ENCODE peak calls at places on chromosomes 4 and X, in ten cellular contexts. One of them, this sample, is unnamed.

GRCh38 chrX:2325076-2325784 is 175.5 kb downstream of the DHRSX start:
- DNase-seq in AML-193: no peak
- DNase-seq in NCI-H460: peak
- DNase-seq in amniotic stem cell: no peak
- DNase-seq in HS-27A: no peak
- DNase-seq in neural crest cell: no peak
- DNase-seq in putamen: peak
- DNase-seq in T-helper 9 cell: peak
- DNase-seq in stimulated activated naive B cell treated with anti-CD40 and anti-IgM and Interleukin-4, amounts not matched to agents 10 μg/mL and 1 μg/mL and 100 μg/mL, for 72 hours: peak
- DNase-seq in heart left ventricle: peak
- DNase-seq in this sample: peak

GRCh38 chr4:19195696-19196095 is 1056.0 kb upstream of the SLIT2 start:
- DNase-seq in AML-193: no peak
- DNase-seq in NCI-H460: no peak
- DNase-seq in amniotic stem cell: no peak
- DNase-seq in HS-27A: no peak
- DNase-seq in neural crest cell: no peak
- DNase-seq in putamen: no peak
- DNase-seq in T-helper 9 cell: no peak
- DNase-seq in stimulated activated naive B cell treated with anti-CD40 and anti-IgM and Interleukin-4, amounts not matched to agents 10 μg/mL and 1 μg/mL and 100 μg/mL, for 72 hours: no peak
- DNase-seq in heart left ventricle: no peak
- DNase-seq in this sample: peak

GRCh38 chr4:53929311-53929710 is 135.1 kb downstream of the CHIC2 start:
- DNase-seq in AML-193: no peak
- DNase-seq in NCI-H460: no peak
- DNase-seq in amniotic stem cell: no peak
- DNase-seq in HS-27A: no peak
- DNase-seq in neural crest cell: no peak
- DNase-seq in putamen: no peak
- DNase-seq in T-helper 9 cell: no peak
- DNase-seq in stimulated activated naive B cell treated with anti-CD40 and anti-IgM and Interleukin-4, amounts not matched to agents 10 μg/mL and 1 μg/mL and 100 μg/mL, for 72 hours: no peak
- DNase-seq in heart left ventricle: no peak
- DNase-seq in this sample: no peak

GRCh38 chr4:578451-579443 is 2.7 kb upstream of the TMEM271 start:
- DNase-seq in AML-193: no peak
- DNase-seq in NCI-H460: no peak
- DNase-seq in amniotic stem cell: no peak
- DNase-seq in HS-27A: no peak
- DNase-seq in neural crest cell: no peak
- DNase-seq in putamen: no peak
- DNase-seq in T-helper 9 cell: no peak
- DNase-seq in stimulated activated naive B cell treated with anti-CD40 and anti-IgM and Interleukin-4, amounts not matched to agents 10 μg/mL and 1 μg/mL and 100 μg/mL, for 72 hours: no peak
- DNase-seq in heart left ventricle: no peak
- DNase-seq in this sample: no peak

GRCh38 chr4:131344761-131345160 is 1804.3 kb upstream of the PCDH10 start:
- DNase-seq in AML-193: no peak
- DNase-seq in NCI-H460: no peak
- DNase-seq in amniotic stem cell: no peak
- DNase-seq in HS-27A: no peak
- DNase-seq in neural crest cell: no peak
- DNase-seq in putamen: no peak
- DNase-seq in T-helper 9 cell: no peak
- DNase-seq in stimulated activated naive B cell treated with anti-CD40 and anti-IgM and Interleukin-4, amounts not matched to agents 10 μg/mL and 1 μg/mL and 100 μg/mL, for 72 hours: no peak
- DNase-seq in heart left ventricle: no peak
- DNase-seq in this sample: no peak

GRCh38 chrX:135396109-135396508 is 25.6 kb upstream of the SMIM10L2A start:
- DNase-seq in AML-193: no peak
- DNase-seq in NCI-H460: peak
- DNase-seq in amniotic stem cell: no peak
- DNase-seq in HS-27A: no peak
- DNase-seq in neural crest cell: no peak
- DNase-seq in putamen: no peak
- DNase-seq in T-helper 9 cell: no peak
- DNase-seq in stimulated activated naive B cell treated with anti-CD40 and anti-IgM and Interleukin-4, amounts not matched to agents 10 μg/mL and 1 μg/mL and 100 μg/mL, for 72 hours: no peak
- DNase-seq in heart left ventricle: no peak
- DNase-seq in this sample: no peak

GRCh38 chr4:11608992-11609391 is 180.3 kb upstream of the HS3ST1 start:
- DNase-seq in AML-193: no peak
- DNase-seq in NCI-H460: no peak
- DNase-seq in amniotic stem cell: no peak
- DNase-seq in HS-27A: no peak
- DNase-seq in neural crest cell: no peak
- DNase-seq in putamen: no peak
- DNase-seq in T-helper 9 cell: no peak
- DNase-seq in stimulated activated naive B cell treated with anti-CD40 and anti-IgM and Interleukin-4, amounts not matched to agents 10 μg/mL and 1 μg/mL and 100 μg/mL, for 72 hours: no peak
- DNase-seq in heart left ventricle: no peak
- DNase-seq in this sample: no peak

GRCh38 chrX:24981030-24981429 is 34.7 kb downstream of the ARX start:
- DNase-seq in AML-193: no peak
- DNase-seq in NCI-H460: no peak
- DNase-seq in amniotic stem cell: no peak
- DNase-seq in HS-27A: no peak
- DNase-seq in neural crest cell: no peak
- DNase-seq in putamen: no peak
- DNase-seq in T-helper 9 cell: no peak
- DNase-seq in stimulated activated naive B cell treated with anti-CD40 and anti-IgM and Interleukin-4, amounts not matched to agents 10 μg/mL and 1 μg/mL and 100 μg/mL, for 72 hours: no peak
- DNase-seq in heart left ventricle: no peak
- DNase-seq in this sample: no peak

GRCh38 chr4:102723511-102723910 is 37.3 kb downstream of the MANBA start:
- DNase-seq in AML-193: no peak
- DNase-seq in NCI-H460: no peak
- DNase-seq in amniotic stem cell: no peak
- DNase-seq in HS-27A: no peak
- DNase-seq in neural crest cell: no peak
- DNase-seq in putamen: no peak
- DNase-seq in T-helper 9 cell: no peak
- DNase-seq in stimulated activated naive B cell treated with anti-CD40 and anti-IgM and Interleukin-4, amounts not matched to agents 10 μg/mL and 1 μg/mL and 100 μg/mL, for 72 hours: no peak
- DNase-seq in heart left ventricle: no peak
- DNase-seq in this sample: no peak

GRCh38 chr4:175916636-175917351 is 104.7 kb upstream of the GPM6A start:
- DNase-seq in AML-193: no peak
- DNase-seq in NCI-H460: no peak
- DNase-seq in amniotic stem cell: no peak
- DNase-seq in HS-27A: no peak
- DNase-seq in neural crest cell: no peak
- DNase-seq in putamen: no peak
- DNase-seq in T-helper 9 cell: no peak
- DNase-seq in stimulated activated naive B cell treated with anti-CD40 and anti-IgM and Interleukin-4, amounts not matched to agents 10 μg/mL and 1 μg/mL and 100 μg/mL, for 72 hours: no peak
- DNase-seq in heart left ventricle: no peak
- DNase-seq in this sample: no peak

GRCh38 chrX:75156537-75156945 is 458 bp upstream of the ABCB7 start:
- DNase-seq in AML-193: peak
- DNase-seq in NCI-H460: no peak
- DNase-seq in amniotic stem cell: no peak
- DNase-seq in HS-27A: no peak
- DNase-seq in neural crest cell: no peak
- DNase-seq in putamen: no peak
- DNase-seq in T-helper 9 cell: no peak
- DNase-seq in stimulated activated naive B cell treated with anti-CD40 and anti-IgM and Interleukin-4, amounts not matched to agents 10 μg/mL and 1 μg/mL and 100 μg/mL, for 72 hours: no peak
- DNase-seq in heart left ventricle: no peak
- DNase-seq in this sample: peak

GRCh38 chr4:185955817-185956542 is 113.0 kb upstream of the TLR3 start:
- DNase-seq in AML-193: no peak
- DNase-seq in NCI-H460: no peak
- DNase-seq in amniotic stem cell: no peak
- DNase-seq in HS-27A: no peak
- DNase-seq in neural crest cell: no peak
- DNase-seq in putamen: peak
- DNase-seq in T-helper 9 cell: no peak
- DNase-seq in stimulated activated naive B cell treated with anti-CD40 and anti-IgM and Interleukin-4, amounts not matched to agents 10 μg/mL and 1 μg/mL and 100 μg/mL, for 72 hours: no peak
- DNase-seq in heart left ventricle: no peak
- DNase-seq in this sample: peak

GRCh38 chrX:101550362-101550761 is at the start of gene ARMCX1:
- DNase-seq in AML-193: peak
- DNase-seq in NCI-H460: no peak
- DNase-seq in amniotic stem cell: peak
- DNase-seq in HS-27A: peak
- DNase-seq in neural crest cell: peak
- DNase-seq in putamen: peak
- DNase-seq in T-helper 9 cell: no peak
- DNase-seq in stimulated activated naive B cell treated with anti-CD40 and anti-IgM and Interleukin-4, amounts not matched to agents 10 μg/mL and 1 μg/mL and 100 μg/mL, for 72 hours: no peak
- DNase-seq in heart left ventricle: peak
- DNase-seq in this sample: peak

GRCh38 chrX:24515447-24515846 is 50.4 kb downstream of the PDK3 start:
- DNase-seq in AML-193: no peak
- DNase-seq in NCI-H460: no peak
- DNase-seq in amniotic stem cell: no peak
- DNase-seq in HS-27A: no peak
- DNase-seq in neural crest cell: no peak
- DNase-seq in putamen: peak
- DNase-seq in T-helper 9 cell: no peak
- DNase-seq in stimulated activated naive B cell treated with anti-CD40 and anti-IgM and Interleukin-4, amounts not matched to agents 10 μg/mL and 1 μg/mL and 100 μg/mL, for 72 hours: no peak
- DNase-seq in heart left ventricle: no peak
- DNase-seq in this sample: no peak

GRCh38 chr4:166324321-166324720 is 451.3 kb downstream of the TLL1 start:
- DNase-seq in AML-193: peak
- DNase-seq in NCI-H460: peak
- DNase-seq in amniotic stem cell: no peak
- DNase-seq in HS-27A: no peak
- DNase-seq in neural crest cell: peak
- DNase-seq in putamen: no peak
- DNase-seq in T-helper 9 cell: no peak
- DNase-seq in stimulated activated naive B cell treated with anti-CD40 and anti-IgM and Interleukin-4, amounts not matched to agents 10 μg/mL and 1 μg/mL and 100 μg/mL, for 72 hours: no peak
- DNase-seq in heart left ventricle: no peak
- DNase-seq in this sample: peak

GRCh38 chrX:42269186-42269585 is 345.8 kb upstream of the CASK start:
- DNase-seq in AML-193: no peak
- DNase-seq in NCI-H460: no peak
- DNase-seq in amniotic stem cell: no peak
- DNase-seq in HS-27A: no peak
- DNase-seq in neural crest cell: no peak
- DNase-seq in putamen: no peak
- DNase-seq in T-helper 9 cell: no peak
- DNase-seq in stimulated activated naive B cell treated with anti-CD40 and anti-IgM and Interleukin-4, amounts not matched to agents 10 μg/mL and 1 μg/mL and 100 μg/mL, for 72 hours: no peak
- DNase-seq in heart left ventricle: no peak
- DNase-seq in this sample: no peak

GRCh38 chrX:3777416-3777815 is 64.0 kb upstream of the PRKX start:
- DNase-seq in AML-193: no peak
- DNase-seq in NCI-H460: no peak
- DNase-seq in amniotic stem cell: no peak
- DNase-seq in HS-27A: no peak
- DNase-seq in neural crest cell: no peak
- DNase-seq in putamen: no peak
- DNase-seq in T-helper 9 cell: no peak
- DNase-seq in stimulated activated naive B cell treated with anti-CD40 and anti-IgM and Interleukin-4, amounts not matched to agents 10 μg/mL and 1 μg/mL and 100 μg/mL, for 72 hours: no peak
- DNase-seq in heart left ventricle: no peak
- DNase-seq in this sample: peak

GRCh38 chr4:75080888-75081287 is 148.0 kb downstream of the PARM1 start:
- DNase-seq in AML-193: no peak
- DNase-seq in NCI-H460: no peak
- DNase-seq in amniotic stem cell: no peak
- DNase-seq in HS-27A: no peak
- DNase-seq in neural crest cell: no peak
- DNase-seq in putamen: no peak
- DNase-seq in T-helper 9 cell: no peak
- DNase-seq in stimulated activated naive B cell treated with anti-CD40 and anti-IgM and Interleukin-4, amounts not matched to agents 10 μg/mL and 1 μg/mL and 100 μg/mL, for 72 hours: no peak
- DNase-seq in heart left ventricle: no peak
- DNase-seq in this sample: no peak

GRCh38 chr4:169565606-169566351 is 46.6 kb downstream of the NEK1 start:
- DNase-seq in AML-193: no peak
- DNase-seq in NCI-H460: no peak
- DNase-seq in amniotic stem cell: no peak
- DNase-seq in HS-27A: peak
- DNase-seq in neural crest cell: no peak
- DNase-seq in putamen: no peak
- DNase-seq in T-helper 9 cell: no peak
- DNase-seq in stimulated activated naive B cell treated with anti-CD40 and anti-IgM and Interleukin-4, amounts not matched to agents 10 μg/mL and 1 μg/mL and 100 μg/mL, for 72 hours: no peak
- DNase-seq in heart left ventricle: no peak
- DNase-seq in this sample: no peak

GRCh38 chr4:86999244-86999643 is 64.4 kb downstream of the AFF1 start:
- DNase-seq in AML-193: no peak
- DNase-seq in NCI-H460: no peak
- DNase-seq in amniotic stem cell: no peak
- DNase-seq in HS-27A: no peak
- DNase-seq in neural crest cell: no peak
- DNase-seq in putamen: no peak
- DNase-seq in T-helper 9 cell: no peak
- DNase-seq in stimulated activated naive B cell treated with anti-CD40 and anti-IgM and Interleukin-4, amounts not matched to agents 10 μg/mL and 1 μg/mL and 100 μg/mL, for 72 hours: no peak
- DNase-seq in heart left ventricle: no peak
- DNase-seq in this sample: no peak

GRCh38 chrX:109281478-109282275 is 200.2 kb downstream of the GUCY2F start:
- DNase-seq in AML-193: no peak
- DNase-seq in NCI-H460: no peak
- DNase-seq in amniotic stem cell: no peak
- DNase-seq in HS-27A: no peak
- DNase-seq in neural crest cell: no peak
- DNase-seq in putamen: no peak
- DNase-seq in T-helper 9 cell: no peak
- DNase-seq in stimulated activated naive B cell treated with anti-CD40 and anti-IgM and Interleukin-4, amounts not matched to agents 10 μg/mL and 1 μg/mL and 100 μg/mL, for 72 hours: no peak
- DNase-seq in heart left ventricle: no peak
- DNase-seq in this sample: no peak

GRCh38 chr4:13543091-13543581 is 1.2 kb downstream of the NKX3-2 start:
- DNase-seq in AML-193: no peak
- DNase-seq in NCI-H460: no peak
- DNase-seq in amniotic stem cell: no peak
- DNase-seq in HS-27A: no peak
- DNase-seq in neural crest cell: no peak
- DNase-seq in putamen: no peak
- DNase-seq in T-helper 9 cell: no peak
- DNase-seq in stimulated activated naive B cell treated with anti-CD40 and anti-IgM and Interleukin-4, amounts not matched to agents 10 μg/mL and 1 μg/mL and 100 μg/mL, for 72 hours: no peak
- DNase-seq in heart left ventricle: no peak
- DNase-seq in this sample: no peak

GRCh38 chr4:60452259-60452658 is 747.9 kb upstream of the ADGRL3 start:
- DNase-seq in AML-193: no peak
- DNase-seq in NCI-H460: no peak
- DNase-seq in amniotic stem cell: no peak
- DNase-seq in HS-27A: no peak
- DNase-seq in neural crest cell: no peak
- DNase-seq in putamen: no peak
- DNase-seq in T-helper 9 cell: no peak
- DNase-seq in stimulated activated naive B cell treated with anti-CD40 and anti-IgM and Interleukin-4, amounts not matched to agents 10 μg/mL and 1 μg/mL and 100 μg/mL, for 72 hours: no peak
- DNase-seq in heart left ventricle: no peak
- DNase-seq in this sample: no peak

GRCh38 chrX:153882557-153882956 is 3.4 kb downstream of the L1CAM start:
- DNase-seq in AML-193: no peak
- DNase-seq in NCI-H460: no peak
- DNase-seq in amniotic stem cell: no peak
- DNase-seq in HS-27A: no peak
- DNase-seq in neural crest cell: no peak
- DNase-seq in putamen: no peak
- DNase-seq in T-helper 9 cell: no peak
- DNase-seq in stimulated activated naive B cell treated with anti-CD40 and anti-IgM and Interleukin-4, amounts not matched to agents 10 μg/mL and 1 μg/mL and 100 μg/mL, for 72 hours: no peak
- DNase-seq in heart left ventricle: no peak
- DNase-seq in this sample: no peak

GRCh38 chr4:76197971-76198410 is 15.6 kb downstream of the SCARB2 start:
- DNase-seq in AML-193: no peak
- DNase-seq in NCI-H460: no peak
- DNase-seq in amniotic stem cell: peak
- DNase-seq in HS-27A: no peak
- DNase-seq in neural crest cell: peak
- DNase-seq in putamen: peak
- DNase-seq in T-helper 9 cell: no peak
- DNase-seq in stimulated activated naive B cell treated with anti-CD40 and anti-IgM and Interleukin-4, amounts not matched to agents 10 μg/mL and 1 μg/mL and 100 μg/mL, for 72 hours: no peak
- DNase-seq in heart left ventricle: peak
- DNase-seq in this sample: no peak

GRCh38 chrX:45009371-45010000 is 136.5 kb downstream of the KDM6A start:
- DNase-seq in AML-193: no peak
- DNase-seq in NCI-H460: no peak
- DNase-seq in amniotic stem cell: no peak
- DNase-seq in HS-27A: no peak
- DNase-seq in neural crest cell: no peak
- DNase-seq in putamen: no peak
- DNase-seq in T-helper 9 cell: no peak
- DNase-seq in stimulated activated naive B cell treated with anti-CD40 and anti-IgM and Interleukin-4, amounts not matched to agents 10 μg/mL and 1 μg/mL and 100 μg/mL, for 72 hours: no peak
- DNase-seq in heart left ventricle: no peak
- DNase-seq in this sample: no peak

GRCh38 chr4:184807261-184807660 is 18.5 kb downstream of the ACSL1 start:
- DNase-seq in AML-193: no peak
- DNase-seq in NCI-H460: no peak
- DNase-seq in amniotic stem cell: no peak
- DNase-seq in HS-27A: no peak
- DNase-seq in neural crest cell: no peak
- DNase-seq in putamen: no peak
- DNase-seq in T-helper 9 cell: no peak
- DNase-seq in stimulated activated naive B cell treated with anti-CD40 and anti-IgM and Interleukin-4, amounts not matched to agents 10 μg/mL and 1 μg/mL and 100 μg/mL, for 72 hours: no peak
- DNase-seq in heart left ventricle: no peak
- DNase-seq in this sample: no peak